ENCODE peak calls at places on chromosomes 5 and 9, in seven cellular contexts. One of them, this sample, is unnamed.

GRCh38 chr5:174505621-174506020 is 218.8 kb upstream of the MSX2 start:
- DNase-seq in Caco-2: no peak
- DNase-seq in stimulated activated CD4-positive, alpha-beta T cell treated with anti-CD3 and anti-CD28 coated beads, Interleukin-12 subunit alpha, Interleukin-12 subunit beta, amount 100 ng/mL, for 48 hours: no peak
- DNase-seq in T-helper 2 cell: no peak
- DNase-seq in HepG2: no peak
- DNase-seq in astrocyte of the spinal cord: peak
- DNase-seq in GM04504: no peak
- DNase-seq in this sample: no peak

GRCh38 chr5:21140987-21141386 is 1153.0 kb upstream of the CDH18 start:
- DNase-seq in T-helper 2 cell: no peak
- DNase-seq in astrocyte of the spinal cord: no peak
- DNase-seq in HepG2: no peak
- DNase-seq in GM04504: no peak
- DNase-seq in Caco-2: no peak
- DNase-seq in stimulated activated CD4-positive, alpha-beta T cell treated with anti-CD3 and anti-CD28 coated beads, Interleukin-12 subunit alpha, Interleukin-12 subunit beta, amount 100 ng/mL, for 48 hours: no peak
- DNase-seq in this sample: no peak

GRCh38 chr5:105806601-105807000 is 1864.1 kb downstream of the EFNA5 start:
- DNase-seq in astrocyte of the spinal cord: no peak
- DNase-seq in GM04504: no peak
- DNase-seq in T-helper 2 cell: no peak
- DNase-seq in Caco-2: no peak
- DNase-seq in HepG2: no peak
- DNase-seq in stimulated activated CD4-positive, alpha-beta T cell treated with anti-CD3 and anti-CD28 coated beads, Interleukin-12 subunit alpha, Interleukin-12 subunit beta, amount 100 ng/mL, for 48 hours: no peak
- DNase-seq in this sample: no peak

GRCh38 chr5:107331882-107332281 is 338.9 kb downstream of the EFNA5 start:
- DNase-seq in astrocyte of the spinal cord: peak
- DNase-seq in HepG2: no peak
- DNase-seq in Caco-2: no peak
- DNase-seq in T-helper 2 cell: no peak
- DNase-seq in stimulated activated CD4-positive, alpha-beta T cell treated with anti-CD3 and anti-CD28 coated beads, Interleukin-12 subunit alpha, Interleukin-12 subunit beta, amount 100 ng/mL, for 48 hours: no peak
- DNase-seq in GM04504: no peak
- DNase-seq in this sample: no peak

GRCh38 chr9:98881356-98881755 is 62.4 kb upstream of the COL15A1 start:
- DNase-seq in T-helper 2 cell: no peak
- DNase-seq in astrocyte of the spinal cord: no peak
- DNase-seq in stimulated activated CD4-positive, alpha-beta T cell treated with anti-CD3 and anti-CD28 coated beads, Interleukin-12 subunit alpha, Interleukin-12 subunit beta, amount 100 ng/mL, for 48 hours: no peak
- DNase-seq in HepG2: no peak
- DNase-seq in GM04504: no peak
- DNase-seq in Caco-2: no peak
- DNase-seq in this sample: no peak

GRCh38 chr9:111179577-111179976 is 141.3 kb upstream of the LPAR1 start:
- DNase-seq in stimulated activated CD4-positive, alpha-beta T cell treated with anti-CD3 and anti-CD28 coated beads, Interleukin-12 subunit alpha, Interleukin-12 subunit beta, amount 100 ng/mL, for 48 hours: no peak
- DNase-seq in Caco-2: no peak
- DNase-seq in astrocyte of the spinal cord: peak
- DNase-seq in HepG2: no peak
- DNase-seq in GM04504: no peak
- DNase-seq in T-helper 2 cell: no peak
- DNase-seq in this sample: no peak

GRCh38 chr5:127442085-127442484 is 75.4 kb upstream of the PRRC1 start:
- DNase-seq in GM04504: no peak
- DNase-seq in astrocyte of the spinal cord: peak
- DNase-seq in T-helper 2 cell: no peak
- DNase-seq in stimulated activated CD4-positive, alpha-beta T cell treated with anti-CD3 and anti-CD28 coated beads, Interleukin-12 subunit alpha, Interleukin-12 subunit beta, amount 100 ng/mL, for 48 hours: no peak
- DNase-seq in Caco-2: no peak
- DNase-seq in HepG2: no peak
- DNase-seq in this sample: no peak

GRCh38 chr5:96855041-96855872 is 21.0 kb upstream of the ERAP2 start:
- DNase-seq in stimulated activated CD4-positive, alpha-beta T cell treated with anti-CD3 and anti-CD28 coated beads, Interleukin-12 subunit alpha, Interleukin-12 subunit beta, amount 100 ng/mL, for 48 hours: no peak
- DNase-seq in HepG2: no peak
- DNase-seq in GM04504: no peak
- DNase-seq in Caco-2: no peak
- DNase-seq in T-helper 2 cell: no peak
- DNase-seq in astrocyte of the spinal cord: peak
- DNase-seq in this sample: no peak

GRCh38 chr5:172731286-172732073 is 39.5 kb downstream of the DUSP1 start:
- DNase-seq in T-helper 2 cell: no peak
- DNase-seq in HepG2: peak
- DNase-seq in stimulated activated CD4-positive, alpha-beta T cell treated with anti-CD3 and anti-CD28 coated beads, Interleukin-12 subunit alpha, Interleukin-12 subunit beta, amount 100 ng/mL, for 48 hours: no peak
- DNase-seq in astrocyte of the spinal cord: no peak
- DNase-seq in GM04504: no peak
- DNase-seq in Caco-2: peak
- DNase-seq in this sample: no peak

GRCh38 chr9:137028281-137029057 is 432 bp upstream of the ABCA2 start:
- DNase-seq in Caco-2: peak
- DNase-seq in GM04504: no peak
- DNase-seq in astrocyte of the spinal cord: no peak
- DNase-seq in T-helper 2 cell: peak
- DNase-seq in stimulated activated CD4-positive, alpha-beta T cell treated with anti-CD3 and anti-CD28 coated beads, Interleukin-12 subunit alpha, Interleukin-12 subunit beta, amount 100 ng/mL, for 48 hours: peak
- DNase-seq in HepG2: no peak
- DNase-seq in this sample: peak

GRCh38 chr5:149550267-149550582 is 1.0 kb downstream of the CSNK1A1 start:
- DNase-seq in Caco-2: no peak
- DNase-seq in HepG2: no peak
- DNase-seq in astrocyte of the spinal cord: peak
- DNase-seq in T-helper 2 cell: no peak
- DNase-seq in GM04504: peak
- DNase-seq in stimulated activated CD4-positive, alpha-beta T cell treated with anti-CD3 and anti-CD28 coated beads, Interleukin-12 subunit alpha, Interleukin-12 subunit beta, amount 100 ng/mL, for 48 hours: no peak
- DNase-seq in this sample: no peak

This sample was measured in T follicular helper cell.